ENCODE peak calls at places on chromosomes 6 and 20, in five cellular contexts. Z is A172, B is T47D, I is breast epithelium, P is NCI-H524 treated with DMSO at 0.1 percent for 48 hours. S is an unnamed sample.

GRCh38 chr6:127026247-127026646 is 92.2 kb upstream of the RSPO3 start:
- DNase-seq in Z (peak), B (peak), I (no peak), P (no peak), S (no peak)

GRCh38 chr6:28353981-28354676 is 4.4 kb downstream of the ZKSCAN3 start:
- DNase-seq in Z (peak), B (peak), I (no peak), P (no peak), S (no peak)

GRCh38 chr6:68876792-68877493 is 241.9 kb downstream of the ADGRB3 start:
- DNase-seq in Z (no peak), B (peak), I (no peak), P (no peak), S (peak)

GRCh38 chr20:14295238-14295637 is 42.2 kb downstream of the FLRT3 start:
- DNase-seq in Z (no peak), B (no peak), I (no peak), P (no peak), S (no peak)

GRCh38 chr20:38152175-38153010 is 12.7 kb downstream of the TGM2 start:
- DNase-seq in Z (peak), B (no peak), I (no peak), P (no peak), S (peak)

GRCh38 chr6:21593927-21594421 is 423 bp downstream of the SOX4 start:
- DNase-seq in Z (peak), B (peak), I (no peak), P (no peak), S (peak)

GRCh38 chr6:25462235-25462897 is 183.2 kb downstream of the CARMIL1 start:
- DNase-seq in Z (no peak), B (no peak), I (no peak), P (no peak), S (no peak)

GRCh38 chr6:19303381-19303780 is 533.8 kb upstream of the ID4 start:
- DNase-seq in Z (no peak), B (no peak), I (no peak), P (no peak), S (no peak)

GRCh38 chr6:30497714-30498113 is 8.4 kb downstream of the HLA-E start:
- DNase-seq in Z (no peak), B (no peak), I (no peak), P (no peak), S (no peak)

GRCh38 chr20:59123011-59123676 is 40.5 kb upstream of the ZNF831 start:
- DNase-seq in Z (no peak), B (no peak), I (no peak), P (no peak), S (no peak)

GRCh38 chr6:11668455-11668854 is 110.1 kb downstream of the ADTRP start:
- DNase-seq in Z (no peak), B (no peak), I (no peak), P (no peak), S (no peak)

GRCh38 chr20:1813674-1814635 is 81.3 kb upstream of the SIRPA start:
- DNase-seq in Z (no peak), B (no peak), I (no peak), P (no peak), S (no peak)

GRCh38 chr6:131950767-131951575 is at the start of gene CCN2:
- DNase-seq in Z (peak), B (peak), I (peak), P (no peak), S (peak)

GRCh38 chr6:116371384-116372209 is 850 bp downstream of the DSE start:
- DNase-seq in Z (peak), B (peak), I (peak), P (no peak), S (peak)

GRCh38 chr6:143331362-143331761 is 119.1 kb downstream of the ADAT2 start:
- DNase-seq in Z (no peak), B (no peak), I (no peak), P (no peak), S (no peak)

GRCh38 chr20:58634121-58634817 is 16.8 kb upstream of the STX16 start:
- DNase-seq in Z (no peak), B (no peak), I (no peak), P (no peak), S (peak)

GRCh38 chr20:57374931-57375651 is 16.1 kb upstream of the RBM38 start:
- DNase-seq in Z (no peak), B (no peak), I (no peak), P (no peak), S (no peak)

GRCh38 chr6:116206231-116206903 is 47.5 kb downstream of the TSPYL4 start:
- DNase-seq in Z (no peak), B (no peak), I (no peak), P (no peak), S (no peak)

GRCh38 chr6:21893778-21894177 is 300.2 kb downstream of the SOX4 start:
- DNase-seq in Z (no peak), B (no peak), I (no peak), P (no peak), S (no peak)

GRCh38 chr6:110331816-110332215 is 26.3 kb downstream of the METTL24 start:
- DNase-seq in Z (no peak), B (no peak), I (no peak), P (peak), S (no peak)